ENCODE peak calls at places on chromosomes 6 and 20, in ten cellular contexts. K is CD4-positive, alpha-beta memory T cell; N is ovary; C is transverse colon; Y is brain microvascular endothelial cell; T is heart right ventricle; A is stomach; O is skeletal muscle cell; W is iPS DF 6.9; F is ascending aorta. J is an unnamed sample.
A peak's percentile ranks its signal among the peaks of the same experiment; 100 is the strongest.

GRCh38 chr6:169144356-169144755 is 109.3 kb downstream of the THBS2 start:
- DNase-seq in K (no peak), N (no peak), C (no peak), Y (no peak), T (no peak), A (no peak), O (no peak), W (no peak), F (no peak), J (no peak)

GRCh38 chr20:53413188-53413631 is 180.4 kb downstream of the ZNF217 start:
- DNase-seq in K (peak; percentile 42), N (peak; percentile 18), C (peak; percentile 70), Y (no peak), T (no peak), A (peak; percentile 73), O (no peak), W (peak; percentile 87), F (no peak), J (no peak)

GRCh38 chr6:37459981-37460800 is 27.2 kb downstream of the CMTR1 start:
- DNase-seq in K (no peak), N (no peak), C (no peak), Y (no peak), T (no peak), A (no peak), O (no peak), W (no peak), F (no peak), J (peak; percentile 65)

GRCh38 chr20:57927376-57927775 is 217.6 kb upstream of the PMEPA1 start:
- DNase-seq in K (no peak), N (no peak), C (no peak), Y (no peak), T (no peak), A (no peak), O (no peak), W (no peak), F (no peak), J (no peak)

GRCh38 chr20:46351357-46352058 is 43.2 kb upstream of the CDH22 start:
- DNase-seq in K (no peak), N (no peak), C (no peak), Y (no peak), T (no peak), A (no peak), O (no peak), W (no peak), F (no peak), J (no peak)

GRCh38 chr20:14478126-14478525 is 140.7 kb upstream of the FLRT3 start:
- DNase-seq in K (no peak), N (no peak), C (no peak), Y (no peak), T (no peak), A (no peak), O (peak; percentile 14), W (no peak), F (no peak), J (no peak)

GRCh38 chr6:163572612-163573011 is 158.1 kb downstream of the QKI start:
- DNase-seq in K (no peak), N (no peak), C (no peak), Y (no peak), T (no peak), A (no peak), O (no peak), W (no peak), F (no peak), J (no peak)

GRCh38 chr6:98980814-98981213 is 33.1 kb upstream of the FBXL4 start:
- DNase-seq in K (no peak), N (no peak), C (no peak), Y (no peak), T (no peak), A (no peak), O (no peak), W (peak; percentile 22), F (no peak), J (peak; percentile 11)

GRCh38 chr6:82013561-82014275 is 233.8 kb downstream of the IBTK start:
- DNase-seq in K (no peak), N (peak; percentile 51), C (no peak), Y (peak; percentile 80), T (peak; percentile 20), A (no peak), O (peak; percentile 81), W (no peak), F (no peak), J (peak; percentile 13)

GRCh38 chr6:5084192-5084786 is 852 bp upstream of the PPP1R3G start:
- DNase-seq in K (no peak), N (peak; percentile 53), C (peak; percentile 28), Y (no peak), T (no peak), A (no peak), O (no peak), W (no peak), F (no peak), J (no peak)

GRCh38 chr20:5748246-5748645 is 2.0 kb upstream of the SHLD1 start:
- DNase-seq in K (no peak), N (no peak), C (peak; percentile 35), Y (no peak), T (no peak), A (no peak), O (no peak), W (no peak), F (no peak), J (no peak)

GRCh38 chr20:4979841-4980410 is 21.4 kb downstream of the SLC23A2 start:
- DNase-seq in K (no peak), N (no peak), C (no peak), Y (no peak), T (no peak), A (no peak), O (no peak), W (no peak), F (no peak), J (no peak)

GRCh38 chr20:46347831-46348230 is 39.5 kb upstream of the CDH22 start:
- DNase-seq in K (no peak), N (no peak), C (no peak), Y (no peak), T (no peak), A (no peak), O (no peak), W (no peak), F (no peak), J (no peak)

GRCh38 chr6:113636357-113636824 is 220.8 kb upstream of the MARCKS start:
- DNase-seq in K (no peak), N (no peak), C (no peak), Y (peak; percentile 71), T (no peak), A (no peak), O (no peak), W (no peak), F (no peak), J (no peak)

GRCh38 chr6:168865-169455 is 123.3 kb upstream of the DUSP22 start:
- DNase-seq in K (peak; percentile 20), N (no peak), C (no peak), Y (no peak), T (no peak), A (no peak), O (peak; percentile 4), W (no peak), F (no peak), J (peak; percentile 70)

GRCh38 chr6:40960784-40961430 is 78.1 kb downstream of the UNC5CL start:
- DNase-seq in K (no peak), N (no peak), C (no peak), Y (no peak), T (no peak), A (no peak), O (no peak), W (no peak), F (no peak), J (no peak)

GRCh38 chr6:111601875-111602274 is 3.8 kb downstream of the TRAF3IP2 start:
- DNase-seq in K (no peak), N (peak; percentile 69), C (peak; percentile 40), Y (no peak), T (peak; percentile 73), A (peak; percentile 61), O (peak; percentile 69), W (no peak), F (no peak), J (no peak)

GRCh38 chr6:7165736-7166296 is 58.1 kb downstream of the RREB1 start:
- DNase-seq in K (no peak), N (no peak), C (no peak), Y (no peak), T (no peak), A (no peak), O (no peak), W (no peak), F (no peak), J (peak; percentile 83)
- H3K4me3 ChIP-seq in K (no peak overlapping the region), N (no peak overlapping the region), C (no peak overlapping the region), Y (no peak overlapping the region), T (no peak overlapping the region), A (no peak overlapping the region), O (no peak overlapping the region), W (no peak overlapping the region), F (no peak overlapping the region), J (no peak overlapping the region)

GRCh38 chr6:33634203-33634727 is 13.1 kb downstream of the ITPR3 start:
- DNase-seq in K (no peak), N (no peak), C (no peak), Y (no peak), T (no peak), A (peak; percentile 73), O (no peak), W (no peak), F (no peak), J (no peak)
- H3K4me3 ChIP-seq in K (no peak overlapping the region), N (peak overlapping the region; percentile 29), C (peak overlapping the region; percentile 51), Y (peak overlapping the region; percentile 57), T (peak overlapping the region; percentile 55), A (peak overlapping the region; percentile 41), O (peak overlapping the region; percentile 55), W (peak overlapping the region; percentile 62), F (peak overlapping the region; percentile 72), J (peak overlapping the region; percentile 47)

GRCh38 chr6:52573295-52573694 is 3.6 kb downstream of the TRAM2 start:
- DNase-seq in K (no peak), N (no peak), C (no peak), Y (no peak), T (no peak), A (no peak), O (no peak), W (no peak), F (no peak), J (no peak)
- H3K4me3 ChIP-seq in K (no peak overlapping the region), N (peak overlapping the region; percentile 13), C (peak overlapping the region; percentile 4), Y (peak overlapping the region; percentile 97), T (no peak overlapping the region), A (peak overlapping the region; percentile 76), O (peak overlapping the region; percentile 95), W (no peak overlapping the region), F (peak overlapping the region; percentile 82), J (no peak overlapping the region)

DNA sequence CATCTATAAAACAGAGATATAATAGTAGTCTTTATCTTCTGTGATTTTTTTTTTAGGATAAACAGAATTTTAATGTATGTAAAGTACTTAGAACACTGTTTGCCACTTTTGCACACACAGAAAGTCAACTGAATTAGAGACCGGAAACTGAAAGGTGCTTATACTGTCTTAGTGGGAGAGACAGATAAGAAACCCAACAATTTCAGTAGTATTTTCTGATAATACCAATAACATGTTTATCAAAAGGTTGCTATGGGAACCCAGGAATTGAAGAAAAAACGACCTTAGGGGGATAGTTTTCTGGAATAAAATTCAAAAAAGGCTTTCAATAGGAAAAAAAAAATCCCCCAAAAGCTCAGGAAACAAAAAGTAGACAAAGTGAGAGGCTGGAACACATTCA is 138.6 kb downstream of the BCKDHB start:
- DNase-seq in K (no peak), N (no peak), C (no peak), Y (no peak), T (no peak), A (no peak), O (no peak), W (no peak), F (no peak), J (no peak)
- H3K4me3 ChIP-seq in K (no peak overlapping the region), N (no peak overlapping the region), C (no peak overlapping the region), Y (no peak overlapping the region), T (no peak overlapping the region), A (no peak overlapping the region), O (no peak overlapping the region), W (no peak overlapping the region), F (no peak overlapping the region), J (no peak overlapping the region)

GRCh38 chr6:43271103-43271815 is 26.8 kb upstream of the SLC22A7 start:
- DNase-seq in K (no peak), N (no peak), C (no peak), Y (no peak), T (no peak), A (no peak), O (no peak), W (no peak), F (no peak), J (no peak)
- H3K4me3 ChIP-seq in K (no peak overlapping the region), N (no peak overlapping the region), C (no peak overlapping the region), Y (no peak overlapping the region), T (no peak overlapping the region), A (no peak overlapping the region), O (no peak overlapping the region), W (no peak overlapping the region), F (no peak overlapping the region), J (no peak overlapping the region)

J was measured in A673.